ENCODE peak calls at places on chromosomes 16 and 17, in eight cellular contexts. One of them, this sample, is unnamed.

GRCh38 chr17:70171159-70171558 is 1.8 kb downstream of the KCNJ2 start:
- DNase-seq in AG09309: no peak
- DNase-seq in psoas muscle: no peak
- DNase-seq in dorsolateral prefrontal cortex: no peak
- DNase-seq in bronchial epithelial cell: no peak
- DNase-seq in astrocyte of the spinal cord: no peak
- DNase-seq in hepatocyte: no peak
- DNase-seq in adrenal gland: no peak
- DNase-seq in this sample: no peak

GRCh38 chr16:8955828-8956227 is 7.9 kb downstream of the USP7 start:
- DNase-seq in AG09309: no peak
- DNase-seq in astrocyte of the spinal cord: no peak
- DNase-seq in adrenal gland: no peak
- DNase-seq in bronchial epithelial cell: no peak
- DNase-seq in hepatocyte: no peak
- DNase-seq in dorsolateral prefrontal cortex: no peak
- DNase-seq in psoas muscle: no peak
- DNase-seq in this sample: no peak

GRCh38 chr17:80775863-80776262 is 215.8 kb upstream of the CHMP6 start:
- DNase-seq in adrenal gland: no peak
- DNase-seq in psoas muscle: no peak
- DNase-seq in bronchial epithelial cell: no peak
- DNase-seq in astrocyte of the spinal cord: no peak
- DNase-seq in AG09309: no peak
- DNase-seq in dorsolateral prefrontal cortex: no peak
- DNase-seq in hepatocyte: no peak
- DNase-seq in this sample: no peak

GRCh38 chr16:77402118-77402517 is 32.7 kb downstream of the ADAMTS18 start:
- DNase-seq in adrenal gland: peak
- DNase-seq in bronchial epithelial cell: no peak
- DNase-seq in dorsolateral prefrontal cortex: no peak
- DNase-seq in hepatocyte: no peak
- DNase-seq in AG09309: no peak
- DNase-seq in psoas muscle: no peak
- DNase-seq in astrocyte of the spinal cord: no peak
- DNase-seq in this sample: no peak

GRCh38 chr16:31179747-31180458 is at the start of gene FUS:
- DNase-seq in astrocyte of the spinal cord: peak
- DNase-seq in hepatocyte: peak
- DNase-seq in adrenal gland: peak
- DNase-seq in bronchial epithelial cell: peak
- DNase-seq in psoas muscle: peak
- DNase-seq in dorsolateral prefrontal cortex: peak
- DNase-seq in AG09309: peak
- DNase-seq in this sample: peak

GRCh38 chr17:50935201-50936124 is 69.3 kb upstream of the TOB1 start:
- DNase-seq in bronchial epithelial cell: peak
- DNase-seq in dorsolateral prefrontal cortex: peak
- DNase-seq in AG09309: peak
- DNase-seq in astrocyte of the spinal cord: no peak
- DNase-seq in psoas muscle: peak
- DNase-seq in hepatocyte: no peak
- DNase-seq in adrenal gland: peak
- DNase-seq in this sample: no peak

GRCh38 chr16:87715658-87716057 is 50.1 kb downstream of the KLHDC4 start:
- DNase-seq in astrocyte of the spinal cord: peak
- DNase-seq in dorsolateral prefrontal cortex: no peak
- DNase-seq in hepatocyte: no peak
- DNase-seq in psoas muscle: no peak
- DNase-seq in adrenal gland: no peak
- DNase-seq in bronchial epithelial cell: peak
- DNase-seq in AG09309: no peak
- DNase-seq in this sample: no peak

GRCh38 chr16:50252082-50252611 is 14.2 kb upstream of the ADCY7 start:
- DNase-seq in psoas muscle: peak
- DNase-seq in astrocyte of the spinal cord: no peak
- DNase-seq in dorsolateral prefrontal cortex: peak
- DNase-seq in adrenal gland: no peak
- DNase-seq in bronchial epithelial cell: no peak
- DNase-seq in hepatocyte: no peak
- DNase-seq in AG09309: no peak
- DNase-seq in this sample: no peak

GRCh38 chr16:1422076-1422475 is 1.5 kb upstream of the UQCC4 start:
- DNase-seq in bronchial epithelial cell: no peak
- DNase-seq in astrocyte of the spinal cord: no peak
- DNase-seq in psoas muscle: no peak
- DNase-seq in AG09309: no peak
- DNase-seq in dorsolateral prefrontal cortex: no peak
- DNase-seq in adrenal gland: no peak
- DNase-seq in hepatocyte: no peak
- DNase-seq in this sample: no peak

GRCh38 chr17:47684535-47685193 is 9.3 kb upstream of the TBKBP1 start:
- DNase-seq in AG09309: no peak
- DNase-seq in adrenal gland: no peak
- DNase-seq in psoas muscle: no peak
- DNase-seq in dorsolateral prefrontal cortex: no peak
- DNase-seq in hepatocyte: no peak
- DNase-seq in astrocyte of the spinal cord: no peak
- DNase-seq in bronchial epithelial cell: no peak
- DNase-seq in this sample: no peak

GRCh38 chr17:54426287-54426886 is 474.3 kb upstream of the TOM1L1 start:
- DNase-seq in astrocyte of the spinal cord: no peak
- DNase-seq in dorsolateral prefrontal cortex: no peak
- DNase-seq in adrenal gland: no peak
- DNase-seq in bronchial epithelial cell: peak
- DNase-seq in hepatocyte: peak
- DNase-seq in AG09309: no peak
- DNase-seq in psoas muscle: no peak
- DNase-seq in this sample: no peak

GRCh38 chr16:6937641-6938040 is 395.0 kb upstream of the RBFOX1 start:
- DNase-seq in bronchial epithelial cell: no peak
- DNase-seq in astrocyte of the spinal cord: no peak
- DNase-seq in hepatocyte: no peak
- DNase-seq in dorsolateral prefrontal cortex: no peak
- DNase-seq in adrenal gland: no peak
- DNase-seq in AG09309: no peak
- DNase-seq in psoas muscle: no peak
- DNase-seq in this sample: no peak

GRCh38 chr17:7929158-7930029 is at the start of gene KCNAB3:
- DNase-seq in psoas muscle: no peak
- DNase-seq in dorsolateral prefrontal cortex: peak
- DNase-seq in astrocyte of the spinal cord: peak
- DNase-seq in adrenal gland: peak
- DNase-seq in AG09309: no peak
- DNase-seq in bronchial epithelial cell: peak
- DNase-seq in hepatocyte: peak
- DNase-seq in this sample: peak

GRCh38 chr16:49349446-49350168 is 24.0 kb upstream of the C16orf78 start:
- DNase-seq in hepatocyte: no peak
- DNase-seq in dorsolateral prefrontal cortex: no peak
- DNase-seq in AG09309: no peak
- DNase-seq in psoas muscle: no peak
- DNase-seq in astrocyte of the spinal cord: no peak
- DNase-seq in bronchial epithelial cell: no peak
- DNase-seq in adrenal gland: no peak
- DNase-seq in this sample: no peak

GRCh38 chr16:50395763-50396710 is 27.2 kb upstream of the BRD7 start:
- DNase-seq in psoas muscle: no peak
- DNase-seq in astrocyte of the spinal cord: no peak
- DNase-seq in bronchial epithelial cell: peak
- DNase-seq in dorsolateral prefrontal cortex: no peak
- DNase-seq in AG09309: no peak
- DNase-seq in adrenal gland: no peak
- DNase-seq in hepatocyte: no peak
- DNase-seq in this sample: no peak

GRCh38 chr17:38605852-38606645 is at the start of gene SRCIN1:
- DNase-seq in dorsolateral prefrontal cortex: peak
- DNase-seq in adrenal gland: peak
- DNase-seq in psoas muscle: peak
- DNase-seq in AG09309: no peak
- DNase-seq in astrocyte of the spinal cord: no peak
- DNase-seq in hepatocyte: peak
- DNase-seq in bronchial epithelial cell: no peak
- DNase-seq in this sample: no peak

GRCh38 chr16:19980866-19981265 is 92.8 kb downstream of the GPR139 start:
- DNase-seq in dorsolateral prefrontal cortex: no peak
- DNase-seq in AG09309: no peak
- DNase-seq in bronchial epithelial cell: no peak
- DNase-seq in astrocyte of the spinal cord: no peak
- DNase-seq in psoas muscle: no peak
- DNase-seq in adrenal gland: no peak
- DNase-seq in hepatocyte: peak
- DNase-seq in this sample: no peak

GRCh38 chr16:3013491-3013951 is 798 bp downstream of the CLDN9 start:
- DNase-seq in dorsolateral prefrontal cortex: no peak
- DNase-seq in hepatocyte: no peak
- DNase-seq in AG09309: no peak
- DNase-seq in adrenal gland: no peak
- DNase-seq in bronchial epithelial cell: no peak
- DNase-seq in astrocyte of the spinal cord: no peak
- DNase-seq in psoas muscle: no peak
- DNase-seq in this sample: no peak

GRCh38 chr16:14398014-14398717 is 231.9 kb downstream of the PARN start:
- DNase-seq in dorsolateral prefrontal cortex: no peak
- DNase-seq in AG09309: no peak
- DNase-seq in adrenal gland: no peak
- DNase-seq in bronchial epithelial cell: peak
- DNase-seq in psoas muscle: no peak
- DNase-seq in astrocyte of the spinal cord: no peak
- DNase-seq in hepatocyte: no peak
- DNase-seq in this sample: no peak

GRCh38 chr16:14401839-14402115 is 228.3 kb downstream of the PARN start:
- DNase-seq in bronchial epithelial cell: no peak
- DNase-seq in dorsolateral prefrontal cortex: no peak
- DNase-seq in AG09309: no peak
- DNase-seq in adrenal gland: no peak
- DNase-seq in psoas muscle: peak
- DNase-seq in astrocyte of the spinal cord: peak
- DNase-seq in hepatocyte: peak
- DNase-seq in this sample: no peak

GRCh38 chr16:14399397-14400284 is 230.4 kb downstream of the PARN start:
- DNase-seq in AG09309: no peak
- DNase-seq in hepatocyte: peak
- DNase-seq in dorsolateral prefrontal cortex: peak
- DNase-seq in adrenal gland: peak
- DNase-seq in psoas muscle: peak
- DNase-seq in bronchial epithelial cell: peak
- DNase-seq in astrocyte of the spinal cord: peak
- DNase-seq in this sample: no peak

GRCh38 chr16:14405611-14406537 is 224.2 kb downstream of the PARN start:
- DNase-seq in AG09309: no peak
- DNase-seq in adrenal gland: no peak
- DNase-seq in astrocyte of the spinal cord: no peak
- DNase-seq in hepatocyte: peak
- DNase-seq in bronchial epithelial cell: no peak
- DNase-seq in dorsolateral prefrontal cortex: no peak
- DNase-seq in psoas muscle: peak
- DNase-seq in this sample: no peak

GRCh38 chr16:14400285-14400977 is 229.6 kb downstream of the PARN start:
- DNase-seq in hepatocyte: no peak
- DNase-seq in astrocyte of the spinal cord: no peak
- DNase-seq in AG09309: no peak
- DNase-seq in bronchial epithelial cell: peak
- DNase-seq in dorsolateral prefrontal cortex: no peak
- DNase-seq in adrenal gland: no peak
- DNase-seq in psoas muscle: no peak
- DNase-seq in this sample: no peak
- H3K4me3 ChIP-seq in hepatocyte: no peak
- H3K4me3 ChIP-seq in astrocyte of the spinal cord: no peak
- H3K4me3 ChIP-seq in AG09309: no peak
- H3K4me3 ChIP-seq in bronchial epithelial cell: no peak
- H3K4me3 ChIP-seq in dorsolateral prefrontal cortex: no peak
- H3K4me3 ChIP-seq in adrenal gland: no peak
- H3K4me3 ChIP-seq in psoas muscle: peak
- H3K4me3 ChIP-seq in this sample: no peak

DNA sequence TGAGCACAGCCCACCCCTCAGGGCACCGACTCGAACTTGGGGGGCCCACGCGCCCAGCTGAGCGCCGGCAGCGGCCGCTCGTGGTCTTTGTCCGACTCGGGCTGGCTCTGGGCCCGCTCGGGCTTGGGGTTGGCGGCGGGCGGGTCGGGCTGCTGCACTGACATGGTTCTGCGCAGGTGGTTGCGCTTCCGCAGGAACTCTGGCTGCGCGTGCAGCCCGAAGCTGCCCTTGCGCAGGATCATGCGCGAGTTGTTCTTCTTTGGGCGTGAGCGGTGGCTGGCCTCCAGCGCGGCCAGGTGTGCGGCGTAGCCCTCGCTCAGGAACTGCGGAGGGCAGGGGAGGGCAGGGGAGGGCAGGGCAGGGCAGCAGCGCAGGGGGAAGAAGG is 11.1 kb downstream of the PIMREG start:
- DNase-seq in dorsolateral prefrontal cortex: no peak
- DNase-seq in astrocyte of the spinal cord: no peak
- DNase-seq in bronchial epithelial cell: no peak
- DNase-seq in hepatocyte: peak
- DNase-seq in psoas muscle: no peak
- DNase-seq in adrenal gland: no peak
- DNase-seq in AG09309: no peak
- DNase-seq in this sample: no peak
- H3K4me3 ChIP-seq in dorsolateral prefrontal cortex: peak
- H3K4me3 ChIP-seq in astrocyte of the spinal cord: no peak
- H3K4me3 ChIP-seq in bronchial epithelial cell: no peak
- H3K4me3 ChIP-seq in hepatocyte: no peak
- H3K4me3 ChIP-seq in psoas muscle: peak
- H3K4me3 ChIP-seq in adrenal gland: no peak
- H3K4me3 ChIP-seq in AG09309: peak
- H3K4me3 ChIP-seq in this sample: peak

GRCh38 chr17:31415640-31416502 is 24.4 kb downstream of the RAB11FIP4 start:
- DNase-seq in astrocyte of the spinal cord: no peak
- DNase-seq in adrenal gland: no peak
- DNase-seq in psoas muscle: no peak
- DNase-seq in bronchial epithelial cell: no peak
- DNase-seq in dorsolateral prefrontal cortex: no peak
- DNase-seq in hepatocyte: no peak
- DNase-seq in AG09309: no peak
- DNase-seq in this sample: no peak
- H3K4me3 ChIP-seq in astrocyte of the spinal cord: no peak
- H3K4me3 ChIP-seq in adrenal gland: no peak
- H3K4me3 ChIP-seq in psoas muscle: no peak
- H3K4me3 ChIP-seq in bronchial epithelial cell: no peak
- H3K4me3 ChIP-seq in dorsolateral prefrontal cortex: no peak
- H3K4me3 ChIP-seq in hepatocyte: no peak
- H3K4me3 ChIP-seq in AG09309: no peak
- H3K4me3 ChIP-seq in this sample: no peak

DNA sequence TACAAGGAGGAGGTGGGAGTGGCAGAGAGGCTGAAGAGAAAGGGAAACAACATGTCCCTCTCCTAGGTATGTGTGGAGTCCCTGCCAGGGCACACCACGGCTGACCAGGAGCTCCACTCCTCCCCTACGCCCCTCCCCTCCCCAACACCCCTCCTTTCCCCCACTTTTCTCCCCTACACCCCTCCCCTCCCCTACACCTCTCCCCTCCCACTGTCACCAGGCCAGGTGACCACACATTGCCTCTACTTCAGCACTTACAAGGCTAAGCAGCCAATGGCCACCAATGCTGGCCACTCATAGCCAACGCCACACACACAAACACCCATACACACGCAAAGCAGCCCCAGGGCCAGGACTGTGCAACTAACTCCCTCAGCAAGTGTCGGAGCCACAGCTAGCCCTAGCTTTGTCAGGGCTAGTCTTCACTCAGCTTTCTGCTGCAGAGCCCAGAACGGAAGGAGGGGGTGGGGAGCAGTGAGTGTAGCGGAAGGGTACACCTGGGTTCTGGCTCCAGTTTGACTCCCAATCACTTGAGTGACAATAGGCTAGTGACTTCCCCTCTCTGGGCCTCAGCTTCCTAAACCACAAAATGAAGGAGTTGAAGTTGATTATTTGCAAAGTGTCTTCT is 8.2 kb downstream of the CAVIN1 start:
- DNase-seq in adrenal gland: no peak
- DNase-seq in AG09309: no peak
- DNase-seq in dorsolateral prefrontal cortex: no peak
- DNase-seq in bronchial epithelial cell: peak
- DNase-seq in hepatocyte: no peak
- DNase-seq in astrocyte of the spinal cord: no peak
- DNase-seq in psoas muscle: peak
- DNase-seq in this sample: no peak
- H3K4me3 ChIP-seq in adrenal gland: no peak
- H3K4me3 ChIP-seq in AG09309: no peak
- H3K4me3 ChIP-seq in dorsolateral prefrontal cortex: no peak
- H3K4me3 ChIP-seq in bronchial epithelial cell: no peak
- H3K4me3 ChIP-seq in hepatocyte: no peak
- H3K4me3 ChIP-seq in astrocyte of the spinal cord: no peak
- H3K4me3 ChIP-seq in psoas muscle: peak
- H3K4me3 ChIP-seq in this sample: no peak

This sample was measured in skeletal muscle cell.